ENCODE peak calls at places on chromosome 18, in eight cellular contexts. V is PC-3, J is GM23338, I is GM12864, W is MCF 10A, O is IMR-90, N is hepatocyte, Q is astrocyte of the spinal cord. R is an unnamed sample.

GRCh38 chr18:48751727-48752468 is 198.9 kb downstream of the SMAD7 start:
- DNase-seq in V (no peak), J (no peak), I (no peak), W (no peak), O (no peak), N (no peak), Q (no peak), R (no peak)

GRCh38 chr18:27778441-27778840 is 398.5 kb downstream of the CDH2 start:
- DNase-seq in V (peak), J (peak), I (no peak), W (peak), O (peak), N (peak), Q (peak), R (no peak)

GRCh38 chr18:27353273-27353672 is 168.2 kb upstream of the CHST9 start:
- DNase-seq in V (no peak), J (no peak), I (no peak), W (no peak), O (no peak), N (no peak), Q (no peak), R (no peak)

GRCh38 chr18:49070552-49070951 is 119.8 kb upstream of the SMAD7 start:
- DNase-seq in V (no peak), J (no peak), I (no peak), W (no peak), O (peak), N (no peak), Q (no peak), R (no peak)

GRCh38 chr18:36849288-36850011 is 20.5 kb downstream of the KIAA1328 start:
- DNase-seq in V (peak), J (no peak), I (no peak), W (no peak), O (peak), N (no peak), Q (peak), R (no peak)

GRCh38 chr18:35835838-35836237 is 136.6 kb upstream of the RMP24 start:
- DNase-seq in V (no peak), J (no peak), I (peak), W (no peak), O (no peak), N (no peak), Q (no peak), R (no peak)

GRCh38 chr18:34742761-34743366 is 32.8 kb downstream of the DTNA start:
- DNase-seq in V (no peak), J (no peak), I (no peak), W (no peak), O (no peak), N (no peak), Q (no peak), R (no peak)

GRCh38 chr18:5395860-5396448 is 100.4 kb upstream of the ZBTB14 start:
- DNase-seq in V (no peak), J (no peak), I (no peak), W (no peak), O (no peak), N (no peak), Q (no peak), R (no peak)

GRCh38 chr18:36127866-36128845 is 984 bp downstream of the SLC39A6 start:
- DNase-seq in V (peak), J (peak), I (no peak), W (peak), O (peak), N (peak), Q (peak), R (peak)

GRCh38 chr18:70288851-70289328 is at the start of gene SOCS6:
- DNase-seq in V (peak), J (peak), I (peak), W (peak), O (peak), N (peak), Q (peak), R (peak)

GRCh38 chr18:79507546-79508480 is 112.1 kb downstream of the NFATC1 start:
- DNase-seq in V (peak), J (no peak), I (no peak), W (no peak), O (peak), N (peak), Q (peak), R (no peak)

GRCh38 chr18:48037481-48038271 is 107.2 kb upstream of the SMAD2 start:
- DNase-seq in V (no peak), J (peak), I (no peak), W (peak), O (no peak), N (no peak), Q (no peak), R (peak)

GRCh38 chr18:63042351-63042750 is 277.2 kb downstream of the BCL2 start:
- DNase-seq in V (no peak), J (no peak), I (no peak), W (no peak), O (no peak), N (no peak), Q (no peak), R (no peak)

GRCh38 chr18:26453370-26454030 is 94.9 kb downstream of the KCTD1 start:
- DNase-seq in V (no peak), J (no peak), I (no peak), W (no peak), O (no peak), N (no peak), Q (no peak), R (no peak)

GRCh38 chr18:2979027-2979570 is 33.8 kb downstream of the LPIN2 start:
- DNase-seq in V (no peak), J (no peak), I (no peak), W (peak), O (peak), N (no peak), Q (peak), R (peak)

GRCh38 chr18:62396381-62396780 is 71.3 kb downstream of the TNFRSF11A start:
- DNase-seq in V (peak), J (no peak), I (no peak), W (no peak), O (no peak), N (no peak), Q (no peak), R (no peak)

GRCh38 chr18:67513285-67513684 is 3.2 kb downstream of the DSEL start:
- DNase-seq in V (peak), J (peak), I (no peak), W (peak), O (no peak), N (peak), Q (no peak), R (no peak)

GRCh38 chr18:62991389-62991788 is 276.0 kb downstream of the PHLPP1 start:
- DNase-seq in V (no peak), J (no peak), I (no peak), W (no peak), O (no peak), N (no peak), Q (no peak), R (no peak)

GRCh38 chr18:48803951-48804855 is 146.6 kb downstream of the SMAD7 start:
- DNase-seq in V (no peak), J (no peak), I (no peak), W (no peak), O (no peak), N (no peak), Q (no peak), R (no peak)

GRCh38 chr18:67402543-67402942 is 114.0 kb downstream of the DSEL start:
- DNase-seq in V (peak), J (no peak), I (no peak), W (no peak), O (peak), N (no peak), Q (peak), R (no peak)

GRCh38 chr18:39966275-39966674 is 1988.8 kb upstream of the PIK3C3 start:
- DNase-seq in V (peak), J (peak), I (no peak), W (peak), O (no peak), N (no peak), Q (no peak), R (peak)

GRCh38 chr18:32439802-32440201 is 30.9 kb downstream of the GAREM1 start:
- DNase-seq in V (peak), J (peak), I (no peak), W (peak), O (no peak), N (no peak), Q (no peak), R (peak)

GRCh38 chr18:36031903-36032302 is 35.5 kb downstream of the RPRD1A start:
- DNase-seq in V (no peak), J (no peak), I (no peak), W (no peak), O (no peak), N (no peak), Q (no peak), R (no peak)

DNA sequence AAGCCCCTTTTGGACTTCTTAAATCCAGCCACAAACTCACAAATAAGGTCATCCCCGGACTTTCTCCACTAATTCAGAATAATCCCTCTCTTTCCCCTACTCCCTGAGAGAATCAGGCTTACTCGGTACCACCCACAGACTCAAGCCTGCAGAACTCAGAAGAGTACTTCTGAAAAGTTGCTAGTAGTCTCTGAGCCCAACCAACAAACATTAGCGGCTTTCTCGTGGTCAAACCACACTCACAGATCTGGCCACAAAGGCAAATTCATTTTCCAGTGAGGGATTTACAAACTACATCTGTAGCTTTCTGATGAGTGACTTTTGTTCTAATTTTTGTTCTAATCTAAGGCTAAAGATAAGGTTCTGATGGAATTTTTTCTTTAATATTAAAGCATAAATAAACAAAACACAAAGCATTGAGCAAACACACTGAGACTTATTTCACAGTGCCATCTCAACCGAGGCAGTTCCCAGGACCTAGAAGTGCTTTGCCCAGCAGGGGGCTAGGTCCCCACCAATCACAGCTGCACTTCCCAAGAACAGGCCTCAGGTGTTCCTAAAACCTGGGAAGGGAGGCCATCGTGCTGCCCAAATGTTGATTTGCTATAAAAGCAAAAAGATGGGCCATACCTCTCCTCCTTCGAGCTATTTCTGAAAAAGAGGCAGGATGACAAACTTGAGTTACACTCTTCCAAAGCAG is 110.7 kb downstream of the COLEC12 start:
- DNase-seq in V (no peak), J (peak), I (peak), W (no peak), O (peak), N (no peak), Q (peak), R (no peak)
- TF ChIP-seq CTCF in V (peak), J (no peak), I (no peak), W (no peak), O (peak), N (no peak), Q (peak), R (no peak)

DNA sequence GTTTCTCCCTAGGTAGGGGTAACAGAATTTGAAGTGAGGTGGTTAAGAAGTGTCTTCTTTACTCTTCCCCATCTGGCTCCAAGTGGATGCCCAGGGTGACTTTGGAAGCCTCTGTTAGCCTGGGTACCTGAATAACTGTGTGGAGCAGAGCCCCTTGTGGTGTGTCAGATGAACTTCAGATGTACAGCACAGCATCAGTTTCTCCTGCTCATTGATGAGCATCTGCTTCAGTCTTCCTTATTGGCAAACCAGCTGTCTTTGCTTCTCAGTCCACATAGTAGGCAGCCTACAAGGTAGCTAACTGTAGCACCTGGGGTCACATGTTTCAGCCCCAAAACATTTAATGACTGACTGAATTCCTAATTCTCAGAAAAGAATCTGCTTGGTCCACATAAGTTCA is 56.2 kb upstream of the ATP8B1 start:
- DNase-seq in V (peak), J (peak), I (no peak), W (peak), O (no peak), N (peak), Q (peak), R (peak)
- TF ChIP-seq CTCF in V (peak), J (peak), I (peak), W (peak), O (peak), N (peak), Q (peak), R (peak)

GRCh38 chr18:44742741-44743311 is 62.1 kb downstream of the SETBP1 start:
- DNase-seq in V (no peak), J (peak), I (no peak), W (no peak), O (peak), N (no peak), Q (peak), R (no peak)

GRCh38 chr18:44747157-44747556 is 66.5 kb downstream of the SETBP1 start:
- DNase-seq in V (no peak), J (no peak), I (no peak), W (no peak), O (no peak), N (no peak), Q (no peak), R (no peak)

GRCh38 chr18:44743626-44744025 is 62.9 kb downstream of the SETBP1 start:
- DNase-seq in V (no peak), J (no peak), I (no peak), W (no peak), O (no peak), N (no peak), Q (no peak), R (no peak)

GRCh38 chr18:44742126-44742525 is 61.4 kb downstream of the SETBP1 start:
- DNase-seq in V (no peak), J (no peak), I (no peak), W (no peak), O (no peak), N (no peak), Q (no peak), R (no peak)

GRCh38 chr18:44744206-44745180 is 63.8 kb downstream of the SETBP1 start:
- DNase-seq in V (no peak), J (peak), I (no peak), W (no peak), O (no peak), N (no peak), Q (no peak), R (no peak)
- TF ChIP-seq CTCF in V (no peak), J (no peak), I (no peak), W (no peak), O (no peak), N (no peak), Q (no peak), R (no peak)

DNA sequence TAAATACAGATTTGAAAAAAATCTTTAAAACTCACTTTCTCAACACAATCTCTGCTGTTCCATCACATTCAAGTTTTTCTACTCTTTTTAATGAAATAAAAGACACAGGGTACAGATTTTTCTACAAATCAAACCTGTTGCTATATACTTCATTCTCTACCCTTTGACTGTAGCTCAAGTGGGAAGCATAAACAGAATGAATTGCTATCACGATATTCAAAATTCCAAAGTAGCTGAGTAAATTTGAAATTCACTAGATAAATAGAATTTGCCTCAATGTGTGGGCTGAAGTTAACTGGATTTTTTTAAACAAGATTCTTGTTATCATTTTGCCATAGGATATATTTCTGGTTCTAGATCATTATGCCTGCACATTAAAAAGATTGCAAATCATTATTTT is 185.9 kb downstream of the ZNF521 start:
- DNase-seq in V (no peak), J (no peak), I (no peak), W (no peak), O (peak), N (no peak), Q (no peak), R (no peak)
- TF ChIP-seq CTCF in V (no peak), J (no peak), I (no peak), W (no peak), O (no peak), N (no peak), Q (no peak), R (no peak)

GRCh38 chr18:9665311-9665710 is 42.8 kb upstream of the RAB31 start:
- DNase-seq in V (no peak), J (no peak), I (no peak), W (no peak), O (no peak), N (no peak), Q (peak), R (no peak)

GRCh38 chr18:9659499-9660387 is 45.4 kb upstream of the PPP4R1 start:
- DNase-seq in V (no peak), J (no peak), I (no peak), W (no peak), O (no peak), N (no peak), Q (no peak), R (no peak)

GRCh38 chr18:9658111-9658641 is 43.8 kb upstream of the PPP4R1 start:
- DNase-seq in V (peak), J (no peak), I (no peak), W (peak), O (no peak), N (no peak), Q (no peak), R (peak)

GRCh38 chr18:9663377-9663776 is 44.7 kb upstream of the RAB31 start:
- DNase-seq in V (no peak), J (no peak), I (no peak), W (peak), O (no peak), N (no peak), Q (no peak), R (no peak)

DNA sequence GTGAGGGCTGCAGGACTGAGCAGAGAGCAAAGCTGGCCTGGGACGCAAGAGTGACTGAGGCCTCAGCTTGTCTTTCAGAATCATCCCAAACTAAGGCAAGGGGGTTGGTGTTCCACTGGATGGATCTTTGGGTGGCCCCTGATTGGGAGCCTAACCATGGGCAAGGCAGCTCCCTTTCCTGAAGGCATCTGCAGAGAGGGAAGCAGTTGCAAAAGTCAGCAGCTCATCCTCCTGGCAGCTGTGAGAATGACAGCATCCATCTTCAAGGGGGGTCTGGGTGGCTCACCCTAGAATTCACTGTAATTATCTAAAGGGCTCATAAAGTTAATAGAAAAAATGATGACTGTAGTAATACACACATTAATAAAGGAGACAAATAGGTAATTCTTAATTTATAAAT is 46.5 kb upstream of the RAB31 start:
- DNase-seq in V (peak), J (peak), I (no peak), W (peak), O (peak), N (no peak), Q (no peak), R (no peak)
- TF ChIP-seq CTCF in V (peak), J (peak), I (no peak), W (peak), O (peak), N (no peak), Q (peak), R (no peak)

GRCh38 chr18:24408496-24408895 is 10.9 kb upstream of the OSBPL1A start:
- DNase-seq in V (no peak), J (no peak), I (no peak), W (no peak), O (no peak), N (no peak), Q (no peak), R (no peak)

GRCh38 chr18:24414349-24415003 is 12.0 kb upstream of the IMPACT start:
- DNase-seq in V (no peak), J (no peak), I (no peak), W (no peak), O (no peak), N (no peak), Q (no peak), R (no peak)

GRCh38 chr18:24417465-24417864 is 9.0 kb upstream of the IMPACT start:
- DNase-seq in V (no peak), J (no peak), I (no peak), W (no peak), O (no peak), N (no peak), Q (no peak), R (no peak)

DNA sequence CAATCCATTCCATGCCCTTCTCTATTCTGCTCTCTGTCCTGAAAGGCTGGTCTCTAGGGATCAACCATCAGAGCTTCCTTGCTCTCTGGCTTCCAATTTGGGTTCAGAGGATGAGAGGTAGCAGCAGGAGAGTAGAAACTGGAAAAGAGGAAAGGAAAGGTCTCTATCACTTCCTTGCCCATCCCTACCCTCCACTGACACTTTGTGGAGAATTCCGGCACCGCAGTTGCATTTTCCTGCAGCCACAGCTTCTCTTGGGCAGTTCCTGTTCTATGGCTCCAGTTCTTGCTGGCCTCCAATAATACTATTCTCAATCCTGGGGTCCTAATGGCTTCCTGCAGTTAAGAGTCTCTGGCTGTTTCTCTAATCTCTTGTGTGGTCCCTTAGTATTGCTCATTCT is 13.3 kb upstream of the IMPACT start:
- DNase-seq in V (peak), J (peak), I (no peak), W (peak), O (no peak), N (no peak), Q (no peak), R (no peak)
- TF ChIP-seq CTCF in V (peak), J (peak), I (no peak), W (peak), O (peak), N (peak), Q (peak), R (no peak)

DNA sequence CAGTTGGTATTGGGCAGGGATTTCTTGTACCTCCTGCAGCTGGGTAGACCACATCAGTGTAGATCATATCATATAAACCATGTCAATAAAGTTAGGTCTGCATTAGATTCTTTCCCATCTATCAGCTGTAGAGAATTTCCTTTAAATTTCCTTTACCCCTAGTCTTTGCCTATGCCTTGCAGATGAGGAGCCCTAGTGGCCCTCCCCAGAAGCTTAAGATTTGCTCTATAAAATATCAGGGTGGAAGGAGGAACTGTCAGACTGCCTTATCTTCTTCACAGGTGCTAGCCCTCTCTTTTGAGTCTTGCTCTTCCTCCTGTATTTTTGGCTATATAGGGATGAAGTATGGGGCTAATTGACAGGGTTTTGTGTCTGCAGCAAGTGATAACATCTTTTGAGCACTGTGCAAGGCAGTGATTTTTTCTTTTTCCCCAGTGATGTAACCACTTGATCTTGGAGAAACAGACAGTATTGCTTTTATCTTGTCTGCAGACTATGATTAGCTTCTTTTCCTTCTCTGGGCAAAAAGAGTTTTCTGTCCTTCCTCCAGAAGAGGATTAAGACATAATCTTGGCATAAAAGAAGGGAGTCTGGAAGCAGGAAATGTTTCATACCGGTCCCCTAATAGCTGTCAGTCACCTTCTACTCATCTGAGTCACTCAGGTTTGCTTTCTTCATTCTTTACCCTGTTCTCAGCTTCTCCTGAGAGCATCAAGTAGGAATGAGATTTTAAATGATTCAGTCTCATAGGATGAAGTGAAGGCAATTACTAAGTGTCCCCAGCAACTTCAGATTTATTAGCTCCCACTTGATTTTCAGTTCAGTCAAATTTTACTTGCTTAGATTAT is 286.4 kb downstream of the CDH19 start:
- DNase-seq in V (peak), J (peak), I (no peak), W (no peak), O (no peak), N (no peak), Q (no peak), R (no peak)
- TF ChIP-seq CTCF in V (no peak), J (no peak), I (no peak), W (no peak), O (no peak), N (no peak), Q (no peak), R (no peak)